ENCODE peak calls at places on chromosomes 1 and 21, in nine cellular contexts. One of them, this sample, is unnamed.

GRCh38 chr21:28150778-28151177 is 841.9 kb downstream of the LTN1 start:
- DNase-seq in Peyer's patch: no peak
- DNase-seq in foreskin fibroblast: no peak
- DNase-seq in H9: no peak
- DNase-seq in HFF-Myc: no peak
- DNase-seq in NT2/D1: no peak
- DNase-seq in posterior vena cava: no peak
- DNase-seq in A549: no peak
- DNase-seq in tibial artery: no peak
- DNase-seq in this sample: no peak

GRCh38 chr1:41610361-41610760 is 125.9 kb upstream of the EDN2 start:
- DNase-seq in Peyer's patch: no peak
- DNase-seq in foreskin fibroblast: no peak
- DNase-seq in H9: no peak
- DNase-seq in HFF-Myc: no peak
- DNase-seq in NT2/D1: no peak
- DNase-seq in posterior vena cava: no peak
- DNase-seq in A549: no peak
- DNase-seq in tibial artery: no peak
- DNase-seq in this sample: no peak

GRCh38 chr1:30606166-30606565 is 117.2 kb downstream of the MATN1 start:
- DNase-seq in Peyer's patch: no peak
- DNase-seq in foreskin fibroblast: no peak
- DNase-seq in H9: no peak
- DNase-seq in HFF-Myc: no peak
- DNase-seq in NT2/D1: no peak
- DNase-seq in posterior vena cava: no peak
- DNase-seq in A549: no peak
- DNase-seq in tibial artery: no peak
- DNase-seq in this sample: no peak

GRCh38 chr1:10980841-10981727 is 31.4 kb upstream of the TARDBP start:
- DNase-seq in Peyer's patch: no peak
- DNase-seq in foreskin fibroblast: peak
- DNase-seq in H9: no peak
- DNase-seq in HFF-Myc: no peak
- DNase-seq in NT2/D1: no peak
- DNase-seq in posterior vena cava: peak
- DNase-seq in A549: no peak
- DNase-seq in tibial artery: no peak
- DNase-seq in this sample: no peak

GRCh38 chr1:23254584-23254983 is 37.3 kb upstream of the HTR1D start:
- DNase-seq in Peyer's patch: no peak
- DNase-seq in foreskin fibroblast: no peak
- DNase-seq in H9: no peak
- DNase-seq in HFF-Myc: no peak
- DNase-seq in NT2/D1: no peak
- DNase-seq in posterior vena cava: no peak
- DNase-seq in A549: no peak
- DNase-seq in tibial artery: no peak
- DNase-seq in this sample: no peak

GRCh38 chr1:169595764-169596711 is 9.8 kb upstream of the F5 start:
- DNase-seq in Peyer's patch: no peak
- DNase-seq in foreskin fibroblast: peak
- DNase-seq in H9: peak
- DNase-seq in HFF-Myc: peak
- DNase-seq in NT2/D1: peak
- DNase-seq in posterior vena cava: no peak
- DNase-seq in A549: peak
- DNase-seq in tibial artery: no peak
- DNase-seq in this sample: peak

GRCh38 chr1:90881034-90881433 is 140.8 kb downstream of the ZNF644 start:
- DNase-seq in Peyer's patch: no peak
- DNase-seq in foreskin fibroblast: no peak
- DNase-seq in H9: no peak
- DNase-seq in HFF-Myc: no peak
- DNase-seq in NT2/D1: no peak
- DNase-seq in posterior vena cava: no peak
- DNase-seq in A549: no peak
- DNase-seq in tibial artery: no peak
- DNase-seq in this sample: no peak

GRCh38 chr1:226195144-226195543 is 8.6 kb upstream of the ACBD3 start:
- DNase-seq in Peyer's patch: no peak
- DNase-seq in foreskin fibroblast: no peak
- DNase-seq in H9: no peak
- DNase-seq in HFF-Myc: no peak
- DNase-seq in NT2/D1: no peak
- DNase-seq in posterior vena cava: no peak
- DNase-seq in A549: no peak
- DNase-seq in tibial artery: no peak
- DNase-seq in this sample: no peak

GRCh38 chr1:222736972-222737371 is at the start of gene FAM177B:
- DNase-seq in Peyer's patch: no peak
- DNase-seq in foreskin fibroblast: no peak
- DNase-seq in H9: no peak
- DNase-seq in HFF-Myc: no peak
- DNase-seq in NT2/D1: no peak
- DNase-seq in posterior vena cava: no peak
- DNase-seq in A549: no peak
- DNase-seq in tibial artery: no peak
- DNase-seq in this sample: no peak